ENCODE peak calls at places on chromosomes 3 and 15, in six cellular contexts. I is T-helper 1 cell, M is cerebellar nuclear complex, B is endothelial cell, R is Calu3, Q is skeletal muscle cell. Y is an unnamed sample.

GRCh38 chr3:24591661-24592555 is 97.3 kb upstream of the THRB start:
- DNase-seq in Q (peak), B (no peak), I (no peak), R (no peak), M (no peak), Y (no peak)

GRCh38 chr3:193842029-193842782 is 249.2 kb downstream of the OPA1 start:
- DNase-seq in Q (no peak), I (no peak), B (no peak), M (no peak), R (no peak), Y (no peak)

GRCh38 chr3:151838574-151839312 is 24.8 kb downstream of the AADAC start:
- DNase-seq in Q (peak), M (no peak), I (peak), B (peak), R (peak), Y (no peak)

GRCh38 chr3:133505813-133506212 is 67.7 kb upstream of the CDV3 start:
- DNase-seq in Q (no peak), B (no peak), R (no peak), I (no peak), M (no peak), Y (no peak)

GRCh38 chr3:127786358-127787070 is 35.8 kb downstream of the MGLL start:
- DNase-seq in M (peak), I (no peak), R (no peak), Q (peak), B (no peak), Y (no peak)

GRCh38 chr15:26945046-26945445 is 25.9 kb upstream of the GABRG3 start:
- DNase-seq in Q (no peak), B (no peak), I (no peak), R (no peak), M (no peak), Y (no peak)

GRCh38 chr15:57218826-57219576 is 157.3 kb upstream of the CGNL1 start:
- DNase-seq in R (no peak), B (no peak), I (peak), M (no peak), Q (peak), Y (no peak)

GRCh38 chr3:11610700-11611099 is 33.0 kb downstream of the VGLL4 start:
- DNase-seq in I (no peak), M (no peak), B (no peak), Q (no peak), R (no peak), Y (no peak)

GRCh38 chr15:39543651-39544050 is 37.2 kb upstream of the THBS1 start:
- DNase-seq in R (no peak), Q (no peak), M (no peak), I (no peak), B (no peak), Y (peak)

GRCh38 chr3:194148383-194148782 is 12.4 kb downstream of the HES1 start:
- DNase-seq in I (no peak), R (no peak), Q (no peak), B (no peak), M (no peak), Y (no peak)

GRCh38 chr3:171980578-171981270 is 58.7 kb upstream of the FNDC3B start:
- DNase-seq in Q (no peak), R (no peak), M (no peak), I (no peak), B (no peak), Y (no peak)

GRCh38 chr3:187996609-187997008 is 157.3 kb upstream of the LPP start:
- DNase-seq in Q (no peak), M (no peak), R (no peak), B (no peak), I (no peak), Y (no peak)

GRCh38 chr3:14478943-14479550 is 61.1 kb downstream of the GRIP2 start:
- DNase-seq in I (no peak), M (no peak), R (no peak), B (no peak), Q (no peak), Y (no peak)

GRCh38 chr15:68526269-68526668 is 52.5 kb upstream of the CORO2B start:
- DNase-seq in Q (peak), B (no peak), R (no peak), I (peak), M (no peak), Y (no peak)

GRCh38 chr3:126135056-126135397 is 45.4 kb downstream of the ALDH1L1 start:
- DNase-seq in B (no peak), Q (no peak), R (peak), I (no peak), M (no peak), Y (peak)

GRCh38 chr3:48423241-48423882 is 6.5 kb downstream of the PLXNB1 start:
- DNase-seq in B (no peak), R (no peak), M (no peak), I (no peak), Q (no peak), Y (no peak)

GRCh38 chr15:69760890-69761568 is 308.4 kb downstream of the RPLP1 start:
- DNase-seq in I (peak), B (no peak), Q (peak), M (no peak), R (peak), Y (no peak)

GRCh38 chr3:177982034-177982433 is 554.2 kb upstream of the KCNMB2 start:
- DNase-seq in Q (no peak), M (no peak), I (no peak), R (no peak), B (no peak), Y (no peak)

GRCh38 chr3:52983336-52983807 is 62.5 kb downstream of the SFMBT1 start:
- DNase-seq in R (no peak), Q (no peak), B (no peak), M (no peak), I (peak), Y (no peak)

GRCh38 chr15:25947336-25948080 is 84.4 kb upstream of the ATP10A start:
- DNase-seq in I (no peak), R (peak), B (no peak), Q (no peak), M (no peak), Y (no peak)

GRCh38 chr3:64916192-64916798 is 228.5 kb upstream of the ADAMTS9 start:
- DNase-seq in B (no peak), I (no peak), M (no peak), R (no peak), Q (no peak), Y (no peak)

GRCh38 chr15:79329186-79329611 is 18.3 kb downstream of the TMED3 start:
- DNase-seq in I (no peak), Q (peak), R (no peak), B (no peak), M (no peak), Y (no peak)

GRCh38 chr3:141825216-141826011 is 51.0 kb upstream of the ATP1B3 start:
- DNase-seq in R (no peak), I (no peak), Q (no peak), M (no peak), B (no peak), Y (no peak)

GRCh38 chr15:35545316-35545824 is 595 bp downstream of the DPH6 start:
- DNase-seq in M (no peak), Q (no peak), B (peak), R (no peak), I (peak), Y (no peak)

GRCh38 chr3:7508821-7509220 is 647.9 kb downstream of the GRM7 start:
- DNase-seq in M (no peak), Q (no peak), R (peak), I (no peak), B (no peak), Y (no peak)

GRCh38 chr15:62071711-62072308 is 5.0 kb downstream of the C2CD4A start:
- DNase-seq in B (no peak), R (no peak), Q (no peak), M (no peak), I (peak), Y (no peak)

GRCh38 chr3:127629462-127630403 is 748 bp downstream of the PODXL2 start:
- DNase-seq in Q (no peak), I (no peak), B (no peak), R (no peak), M (no peak), Y (no peak)

GRCh38 chr15:59138243-59138642 is 33.3 kb downstream of the CCNB2 start:
- DNase-seq in B (peak), I (peak), R (peak), M (no peak), Q (no peak), Y (no peak)

GRCh38 chr3:8460815-8461482 is 40.7 kb upstream of the LMCD1 start:
- DNase-seq in B (no peak), M (no peak), R (no peak), I (no peak), Q (peak), Y (no peak)

GRCh38 chr3:43505351-43505750 is 116.5 kb downstream of the ANO10 start:
- DNase-seq in M (no peak), B (no peak), I (peak), Q (peak), R (no peak), Y (no peak)

GRCh38 chr3:7682822-7683229 is 818.8 kb upstream of the LMCD1 start:
- DNase-seq in Q (peak), B (no peak), M (no peak), I (no peak), R (peak), Y (no peak)

GRCh38 chr15:43932907-43933306 is 106.1 kb downstream of the WDR76 start:
- DNase-seq in R (no peak), Q (no peak), I (no peak), M (no peak), B (no peak), Y (no peak)

GRCh38 chr15:57053470-57053869 is 135.0 kb downstream of the TCF12 start:
- DNase-seq in Q (no peak), M (no peak), B (no peak), R (no peak), I (no peak), Y (no peak)

GRCh38 chr15:29143293-29143692 is 126.3 kb downstream of the NSMCE3 start:
- DNase-seq in M (no peak), B (no peak), R (no peak), Q (no peak), I (no peak), Y (peak)

GRCh38 chr15:52295421-52295991 is at the start of gene MYO5C:
- DNase-seq in I (no peak), Q (no peak), B (peak), M (peak), R (peak), Y (no peak)

GRCh38 chr3:151434151-151434890 is 26.5 kb downstream of the IGSF10 start:
- DNase-seq in I (no peak), Q (peak), R (peak), M (no peak), B (no peak), Y (no peak)